ENCODE peak calls at places on chromosomes 5 and 9, in five cellular contexts. One of them, this sample, is unnamed.

GRCh38 chr9:107584944-107585343 is 95.4 kb upstream of the KLF4 start:
- DNase-seq in lower lobe of right lung: no peak
- DNase-seq in endodermal cell: no peak
- DNase-seq in nephron progenitor cell: no peak
- DNase-seq in CD8-positive, alpha-beta T cell: no peak
- DNase-seq in this sample: no peak

GRCh38 chr5:24225051-24225450 is 419.7 kb downstream of the CDH10 start:
- DNase-seq in lower lobe of right lung: no peak
- DNase-seq in endodermal cell: no peak
- DNase-seq in nephron progenitor cell: no peak
- DNase-seq in CD8-positive, alpha-beta T cell: no peak
- DNase-seq in this sample: no peak

GRCh38 chr5:33408816-33409215 is 31.9 kb upstream of the TARS1 start:
- DNase-seq in lower lobe of right lung: no peak
- DNase-seq in endodermal cell: no peak
- DNase-seq in nephron progenitor cell: no peak
- DNase-seq in CD8-positive, alpha-beta T cell: no peak
- DNase-seq in this sample: no peak

GRCh38 chr9:133532937-133533668 is 1.4 kb upstream of the ADAMTSL2 start:
- DNase-seq in lower lobe of right lung: peak; percentile 69
- DNase-seq in endodermal cell: peak; percentile 96
- DNase-seq in nephron progenitor cell: peak; percentile 82
- DNase-seq in CD8-positive, alpha-beta T cell: peak; percentile 70
- DNase-seq in this sample: peak; percentile 86

GRCh38 chr5:137450759-137451158 is 48.4 kb downstream of the SPOCK1 start:
- DNase-seq in lower lobe of right lung: no peak
- DNase-seq in endodermal cell: no peak
- DNase-seq in nephron progenitor cell: no peak
- DNase-seq in CD8-positive, alpha-beta T cell: no peak
- DNase-seq in this sample: no peak

GRCh38 chr5:59798862-59799667 is 94.5 kb downstream of the PDE4D start:
- DNase-seq in lower lobe of right lung: no peak
- DNase-seq in endodermal cell: no peak
- DNase-seq in nephron progenitor cell: no peak
- DNase-seq in CD8-positive, alpha-beta T cell: no peak
- DNase-seq in this sample: peak; percentile 46

GRCh38 chr9:74887041-74887980 is at the start of gene TRPM6:
- DNase-seq in lower lobe of right lung: peak; percentile 87
- DNase-seq in endodermal cell: peak; percentile 91
- DNase-seq in nephron progenitor cell: peak; percentile 75
- DNase-seq in CD8-positive, alpha-beta T cell: peak; percentile 56
- DNase-seq in this sample: peak; percentile 84

GRCh38 chr5:138950411-138951011 is 75.4 kb upstream of the LRRTM2 start:
- DNase-seq in lower lobe of right lung: peak; percentile 68
- DNase-seq in endodermal cell: peak; percentile 46
- DNase-seq in nephron progenitor cell: no peak
- DNase-seq in CD8-positive, alpha-beta T cell: no peak
- DNase-seq in this sample: no peak

GRCh38 chr9:97571664-97572063 is 61.5 kb downstream of the TSTD2 start:
- DNase-seq in lower lobe of right lung: no peak
- DNase-seq in endodermal cell: no peak
- DNase-seq in nephron progenitor cell: no peak
- DNase-seq in CD8-positive, alpha-beta T cell: peak; percentile 21
- DNase-seq in this sample: no peak

DNA sequence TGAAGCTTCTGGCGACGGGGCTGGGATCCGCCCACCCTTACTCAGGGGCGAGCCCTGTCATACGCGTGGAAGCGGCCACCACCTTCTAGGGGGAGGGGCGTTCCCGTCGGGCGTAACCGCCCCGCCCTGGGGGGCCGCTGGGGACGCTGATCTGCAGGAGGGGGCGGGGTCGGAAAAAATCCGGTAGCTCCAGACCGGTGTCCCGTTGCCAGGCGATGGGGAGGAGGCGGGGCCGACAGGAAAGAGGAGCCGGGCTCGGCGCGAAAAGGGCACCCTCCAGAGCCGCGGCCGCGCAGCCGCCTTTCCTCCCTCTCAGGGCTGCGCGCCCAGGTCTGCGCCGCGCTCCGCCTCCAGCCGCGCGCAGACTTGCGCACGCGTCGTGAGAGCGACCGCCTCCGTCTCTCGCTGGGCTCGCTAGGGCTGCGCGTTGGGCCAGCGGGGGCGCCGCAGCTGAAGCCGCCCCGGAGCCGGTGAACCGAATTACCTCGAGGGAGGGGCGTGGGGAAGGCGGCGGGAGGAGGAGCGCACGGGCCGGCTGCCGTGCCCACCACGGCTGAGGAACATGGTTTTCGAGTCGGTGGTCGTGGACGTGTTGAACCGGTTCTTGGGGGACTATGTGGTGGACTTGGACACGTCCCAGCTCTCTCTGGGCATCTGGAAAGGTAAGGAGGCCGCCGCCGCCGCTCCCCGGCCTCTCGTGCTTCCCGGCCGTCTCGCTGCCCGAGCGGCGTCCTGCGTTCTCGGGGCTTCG is at the start of gene VPS13A:
- DNase-seq in lower lobe of right lung: peak; percentile 96
- DNase-seq in endodermal cell: peak; percentile 99
- DNase-seq in nephron progenitor cell: peak; percentile 99
- DNase-seq in CD8-positive, alpha-beta T cell: peak; percentile 91
- DNase-seq in this sample: peak; percentile 95
- TF ChIP-seq CTCF in lower lobe of right lung: peak; percentile 31
- TF ChIP-seq CTCF in endodermal cell: peak; percentile 38
- TF ChIP-seq CTCF in nephron progenitor cell: no peak
- TF ChIP-seq CTCF in CD8-positive, alpha-beta T cell: no peak
- TF ChIP-seq CTCF in this sample: no peak

GRCh38 chr5:122030251-122030650 is 47.8 kb downstream of the LOX start:
- DNase-seq in lower lobe of right lung: no peak
- DNase-seq in endodermal cell: peak; percentile 55
- DNase-seq in nephron progenitor cell: no peak
- DNase-seq in CD8-positive, alpha-beta T cell: no peak
- DNase-seq in this sample: no peak
- TF ChIP-seq CTCF in lower lobe of right lung: no peak
- TF ChIP-seq CTCF in endodermal cell: peak; percentile 67
- TF ChIP-seq CTCF in nephron progenitor cell: no peak
- TF ChIP-seq CTCF in CD8-positive, alpha-beta T cell: no peak
- TF ChIP-seq CTCF in this sample: no peak

GRCh38 chr9:76218151-76218867 is 175.9 kb downstream of the RFK start:
- DNase-seq in lower lobe of right lung: no peak
- DNase-seq in endodermal cell: no peak
- DNase-seq in nephron progenitor cell: no peak
- DNase-seq in CD8-positive, alpha-beta T cell: no peak
- DNase-seq in this sample: no peak

GRCh38 chr9:76213751-76214150 is 180.5 kb downstream of the RFK start:
- DNase-seq in lower lobe of right lung: no peak
- DNase-seq in endodermal cell: no peak
- DNase-seq in nephron progenitor cell: no peak
- DNase-seq in CD8-positive, alpha-beta T cell: no peak
- DNase-seq in this sample: no peak

GRCh38 chr9:76216161-76216649 is 178.0 kb downstream of the RFK start:
- DNase-seq in lower lobe of right lung: no peak
- DNase-seq in endodermal cell: no peak
- DNase-seq in nephron progenitor cell: no peak
- DNase-seq in CD8-positive, alpha-beta T cell: no peak
- DNase-seq in this sample: no peak

GRCh38 chr9:76218868-76219462 is 175.3 kb downstream of the RFK start:
- DNase-seq in lower lobe of right lung: no peak
- DNase-seq in endodermal cell: peak; percentile 71
- DNase-seq in nephron progenitor cell: peak; percentile 25
- DNase-seq in CD8-positive, alpha-beta T cell: no peak
- DNase-seq in this sample: no peak

DNA sequence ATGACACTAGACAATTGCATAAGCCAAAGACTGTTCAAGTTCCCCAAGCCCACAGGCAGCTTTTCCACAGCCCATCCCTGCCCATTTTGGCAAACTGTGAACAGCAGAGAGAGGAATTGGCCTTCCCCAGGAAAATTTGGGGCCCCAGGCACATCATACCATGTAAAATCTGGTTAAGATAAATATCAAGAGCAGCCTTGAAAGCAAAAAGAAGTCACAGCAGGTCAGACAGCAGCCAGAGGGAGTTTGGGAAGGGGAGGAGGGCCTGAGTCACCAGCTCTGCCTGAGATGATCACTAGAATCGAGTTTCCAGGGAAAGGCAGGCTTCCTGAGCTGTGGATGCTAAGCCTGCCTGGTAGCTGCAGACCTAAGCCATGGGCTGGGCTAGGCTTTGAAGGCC is 179.2 kb downstream of the RFK start:
- DNase-seq in lower lobe of right lung: no peak
- DNase-seq in endodermal cell: peak; percentile 66
- DNase-seq in nephron progenitor cell: no peak
- DNase-seq in CD8-positive, alpha-beta T cell: no peak
- DNase-seq in this sample: no peak
- TF ChIP-seq CTCF in lower lobe of right lung: no peak
- TF ChIP-seq CTCF in endodermal cell: no peak
- TF ChIP-seq CTCF in nephron progenitor cell: no peak
- TF ChIP-seq CTCF in CD8-positive, alpha-beta T cell: no peak
- TF ChIP-seq CTCF in this sample: no peak

GRCh38 chr5:176647030-176647869 is at the start of gene TSPAN17:
- DNase-seq in lower lobe of right lung: peak; percentile 100
- DNase-seq in endodermal cell: peak; percentile 100
- DNase-seq in nephron progenitor cell: peak; percentile 100
- DNase-seq in CD8-positive, alpha-beta T cell: peak; percentile 99
- DNase-seq in this sample: peak; percentile 100
- TF ChIP-seq CTCF in lower lobe of right lung: peak; percentile 27
- TF ChIP-seq CTCF in endodermal cell: no peak
- TF ChIP-seq CTCF in nephron progenitor cell: no peak
- TF ChIP-seq CTCF in CD8-positive, alpha-beta T cell: no peak
- TF ChIP-seq CTCF in this sample: no peak

GRCh38 chr5:100697970-100698369 is 162.8 kb downstream of the FAM174A start:
- DNase-seq in lower lobe of right lung: no peak
- DNase-seq in endodermal cell: no peak
- DNase-seq in nephron progenitor cell: no peak
- DNase-seq in CD8-positive, alpha-beta T cell: no peak
- DNase-seq in this sample: no peak
- TF ChIP-seq CTCF in lower lobe of right lung: peak; percentile 25
- TF ChIP-seq CTCF in endodermal cell: peak; percentile 81
- TF ChIP-seq CTCF in nephron progenitor cell: peak; percentile 34
- TF ChIP-seq CTCF in CD8-positive, alpha-beta T cell: no peak
- TF ChIP-seq CTCF in this sample: no peak

GRCh38 chr5:148826082-148826971 is at the start of gene ADRB2:
- DNase-seq in lower lobe of right lung: peak; percentile 98
- DNase-seq in endodermal cell: peak; percentile 98
- DNase-seq in nephron progenitor cell: peak; percentile 91
- DNase-seq in CD8-positive, alpha-beta T cell: peak; percentile 94
- DNase-seq in this sample: peak; percentile 96
- TF ChIP-seq CTCF in lower lobe of right lung: peak; percentile 16
- TF ChIP-seq CTCF in endodermal cell: no peak
- TF ChIP-seq CTCF in nephron progenitor cell: no peak
- TF ChIP-seq CTCF in CD8-positive, alpha-beta T cell: no peak
- TF ChIP-seq CTCF in this sample: no peak

DNA sequence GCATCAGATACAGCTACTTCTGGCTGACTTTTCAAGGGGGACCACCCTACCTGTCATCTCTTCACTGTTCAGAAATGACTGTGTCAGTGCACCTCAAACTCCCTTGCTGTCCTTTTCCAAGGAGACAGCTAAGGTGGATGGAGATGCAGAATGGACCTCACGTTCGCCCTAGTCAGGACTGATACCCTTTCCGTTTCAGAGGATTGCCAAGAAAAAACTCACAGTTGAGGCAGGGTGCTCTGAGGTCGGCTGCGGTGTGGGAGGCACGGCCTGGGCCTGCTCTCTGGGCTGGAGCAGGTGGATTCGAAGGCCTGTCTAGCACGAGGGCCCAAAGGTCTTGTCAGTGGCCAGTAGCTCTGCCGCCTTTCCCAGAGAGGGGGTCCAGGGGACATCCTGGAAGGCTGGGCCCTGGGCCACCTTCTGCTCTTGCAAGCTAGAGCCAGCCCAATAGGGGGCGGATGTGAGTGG is 2.2 kb upstream of the MSMP start:
- DNase-seq in lower lobe of right lung: peak; percentile 83
- DNase-seq in endodermal cell: no peak
- DNase-seq in nephron progenitor cell: peak; percentile 70
- DNase-seq in CD8-positive, alpha-beta T cell: no peak
- DNase-seq in this sample: peak; percentile 83
- TF ChIP-seq CTCF in lower lobe of right lung: peak; percentile 59
- TF ChIP-seq CTCF in endodermal cell: peak; percentile 74
- TF ChIP-seq CTCF in nephron progenitor cell: peak; percentile 45
- TF ChIP-seq CTCF in CD8-positive, alpha-beta T cell: peak; percentile 67
- TF ChIP-seq CTCF in this sample: peak; percentile 76

DNA sequence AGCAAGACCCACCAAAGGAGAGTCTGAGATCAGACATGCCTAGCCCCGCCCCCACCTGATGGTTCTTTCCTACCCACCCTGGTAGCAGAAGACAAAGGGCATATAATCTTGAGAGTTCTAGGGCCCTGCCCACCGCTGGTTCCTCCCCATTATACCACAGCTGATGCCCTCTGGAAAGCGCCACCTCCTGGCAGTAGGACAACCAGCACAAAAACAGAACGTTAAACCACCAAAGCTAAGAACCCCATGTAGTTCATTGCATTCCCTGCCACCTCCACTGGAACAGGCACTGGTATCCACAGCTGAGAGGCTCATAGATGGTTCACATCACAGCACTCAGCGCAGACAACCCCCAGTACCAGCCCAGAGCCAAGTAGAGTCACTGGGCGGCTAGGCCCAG is 81.2 kb upstream of the TRPC7 start:
- DNase-seq in lower lobe of right lung: no peak
- DNase-seq in endodermal cell: no peak
- DNase-seq in nephron progenitor cell: no peak
- DNase-seq in CD8-positive, alpha-beta T cell: no peak
- DNase-seq in this sample: no peak
- TF ChIP-seq CTCF in lower lobe of right lung: no peak
- TF ChIP-seq CTCF in endodermal cell: peak; percentile 43
- TF ChIP-seq CTCF in nephron progenitor cell: no peak
- TF ChIP-seq CTCF in CD8-positive, alpha-beta T cell: no peak
- TF ChIP-seq CTCF in this sample: no peak

This sample was measured in transverse colon.